ENCODE peak calls at places on chromosomes 7 and 10, in eight cellular contexts. P is Kasumi-1; E is HuH-7.5; S is naive thymus-derived CD8-positive, alpha-beta T cell; G is IMR-90; N is anterior cingulate cortex; Z is non-pigmented ciliary epithelial cell; T is stimulated activated naive CD8-positive, alpha-beta T cell treated with anti-CD3 and anti-CD28 coated beads, Interleukin-15, amount 100 ng/mL, for 72 hours. L is an unnamed sample.

GRCh38 chr7:132466367-132466766 is 109.9 kb downstream of the PLXNA4 start:
- DNase-seq in P (no peak), E (no peak), S (no peak), G (no peak), N (no peak), Z (no peak), T (no peak), L (no peak)

GRCh38 chr10:17805921-17806577 is 3.1 kb upstream of the MRC1 start:
- DNase-seq in P (no peak), E (no peak), S (peak; percentile 5), G (no peak), N (no peak), Z (no peak), T (peak; percentile 28), L (no peak)

GRCh38 chr7:71618281-71618680 is 486.3 kb downstream of the GALNT17 start:
- DNase-seq in P (no peak), E (no peak), S (no peak), G (no peak), N (no peak), Z (no peak), T (no peak), L (no peak)

GRCh38 chr10:79048639-79049550 is 19.9 kb upstream of the ZMIZ1 start:
- DNase-seq in P (no peak), E (no peak), S (no peak), G (no peak), N (no peak), Z (no peak), T (no peak), L (no peak)

GRCh38 chr10:19847321-19847720 is 31.1 kb downstream of the PLXDC2 start:
- DNase-seq in P (no peak), E (no peak), S (no peak), G (peak; percentile 59), N (no peak), Z (peak; percentile 55), T (no peak), L (no peak)

GRCh38 chr7:155765458-155765857 is 46.8 kb downstream of the SHH start:
- DNase-seq in P (no peak), E (no peak), S (no peak), G (no peak), N (no peak), Z (no peak), T (no peak), L (no peak)

GRCh38 chr7:97317575-97317974 is 200.1 kb downstream of the SDHAF3 start:
- DNase-seq in P (no peak), E (no peak), S (no peak), G (no peak), N (no peak), Z (no peak), T (no peak), L (no peak)

GRCh38 chr7:22958742-22959141 is 55.2 kb downstream of the HYCC1 start:
- DNase-seq in P (no peak), E (no peak), S (no peak), G (no peak), N (no peak), Z (no peak), T (no peak), L (no peak)

GRCh38 chr10:117710181-117710798 is 167.7 kb downstream of the EMX2 start:
- DNase-seq in P (no peak), E (no peak), S (no peak), G (no peak), N (no peak), Z (no peak), T (no peak), L (no peak)

GRCh38 chr7:514651-515598 is 4.7 kb downstream of the PDGFA start:
- DNase-seq in P (no peak), E (no peak), S (no peak), G (no peak), N (peak; percentile 46), Z (no peak), T (no peak), L (peak; percentile 65)

GRCh38 chr7:13903997-13904396 is 85.5 kb downstream of the ETV1 start:
- DNase-seq in P (no peak), E (no peak), S (no peak), G (peak; percentile 51), N (no peak), Z (no peak), T (no peak), L (no peak)

GRCh38 chr10:42543840-42544372 is 94.5 kb downstream of the ZNF33B start:
- DNase-seq in P (no peak), E (no peak), S (no peak), G (no peak), N (no peak), Z (no peak), T (no peak), L (no peak)

GRCh38 chr7:68440870-68441269 is 1157.4 kb upstream of the AUTS2 start:
- DNase-seq in P (no peak), E (no peak), S (no peak), G (no peak), N (no peak), Z (no peak), T (no peak), L (no peak)

GRCh38 chr7:28955723-28956607 is 2.2 kb downstream of the TRIL start:
- DNase-seq in P (no peak), E (peak; percentile 79), S (no peak), G (peak; percentile 4), N (peak; percentile 19), Z (no peak), T (peak; percentile 23), L (peak; percentile 89)

GRCh38 chr7:127252380-127252718 is 392 bp downstream of the GRM8 start:
- DNase-seq in P (no peak), E (no peak), S (no peak), G (no peak), N (no peak), Z (no peak), T (peak; percentile 11), L (peak; percentile 19)

GRCh38 chr7:80361948-80362347 is 149.9 kb downstream of the GNAT3 start:
- DNase-seq in P (no peak), E (no peak), S (no peak), G (no peak), N (no peak), Z (no peak), T (no peak), L (no peak)

GRCh38 chr7:132614428-132615076 is 38.3 kb upstream of the PLXNA4 start:
- DNase-seq in P (peak; percentile 85), E (no peak), S (no peak), G (no peak), N (no peak), Z (no peak), T (no peak), L (peak; percentile 40)

GRCh38 chr10:13462551-13462950 is 66.3 kb downstream of the BEND7 start:
- DNase-seq in P (no peak), E (no peak), S (no peak), G (peak; percentile 53), N (no peak), Z (no peak), T (no peak), L (no peak)

GRCh38 chr7:139746652-139747051 is 31.1 kb downstream of the HIPK2 start:
- DNase-seq in P (no peak), E (no peak), S (no peak), G (no peak), N (no peak), Z (no peak), T (no peak), L (no peak)

GRCh38 chr7:131602304-131602993 is 46.0 kb upstream of the PODXL start:
- DNase-seq in P (no peak), E (no peak), S (no peak), G (no peak), N (no peak), Z (no peak), T (no peak), L (peak; percentile 44)

GRCh38 chr10:86836044-86836443 is 79.6 kb downstream of the BMPR1A start:
- DNase-seq in P (no peak), E (no peak), S (no peak), G (no peak), N (no peak), Z (no peak), T (no peak), L (no peak)

GRCh38 chr10:110410329-110411046 is 87.2 kb upstream of the DUSP5 start:
- DNase-seq in P (no peak), E (no peak), S (no peak), G (peak; percentile 98), N (no peak), Z (peak; percentile 93), T (no peak), L (peak; percentile 94)

GRCh38 chr10:132308588-132309451 is 1.1 kb upstream of the STK32C start:
- DNase-seq in P (no peak), E (no peak), S (no peak), G (no peak), N (no peak), Z (no peak), T (no peak), L (no peak)

GRCh38 chr10:86632009-86632800 is 22.1 kb upstream of the OPN4 start:
- DNase-seq in P (no peak), E (peak; percentile 56), S (no peak), G (no peak), N (no peak), Z (no peak), T (no peak), L (no peak)

GRCh38 chr7:128728608-128729007 is 10.6 kb upstream of the CALU start:
- DNase-seq in P (no peak), E (no peak), S (no peak), G (peak; percentile 72), N (no peak), Z (no peak), T (no peak), L (peak; percentile 89)

GRCh38 chr7:81645435-81645834 is 124.4 kb downstream of the HGF start:
- DNase-seq in P (no peak), E (no peak), S (no peak), G (no peak), N (no peak), Z (no peak), T (no peak), L (no peak)

GRCh38 chr7:45975847-45976484 is 54.9 kb upstream of the IGFBP3 start:
- DNase-seq in P (no peak), E (no peak), S (no peak), G (no peak), N (no peak), Z (no peak), T (no peak), L (no peak)

GRCh38 chr7:66967029-66967428 is 28.4 kb downstream of the SBDS start:
- DNase-seq in P (no peak), E (no peak), S (no peak), G (no peak), N (no peak), Z (no peak), T (no peak), L (no peak)

GRCh38 chr7:44398506-44398905 is 73.1 kb upstream of the CAMK2B start:
- DNase-seq in P (no peak), E (no peak), S (no peak), G (no peak), N (peak; percentile 53), Z (no peak), T (no peak), L (no peak)

GRCh38 chr7:86094166-86094669 is 549.5 kb upstream of the GRM3 start:
- DNase-seq in P (no peak), E (no peak), S (no peak), G (no peak), N (no peak), Z (no peak), T (no peak), L (no peak)

GRCh38 chr7:155066417-155066950 is 3.6 kb upstream of the HTR5A start:
- DNase-seq in P (no peak), E (no peak), S (no peak), G (peak; percentile 79), N (no peak), Z (peak; percentile 5), T (no peak), L (peak; percentile 95)

GRCh38 chr7:100191775-100192174 is 14.1 kb downstream of the STAG3 start:
- DNase-seq in P (peak; percentile 22), E (no peak), S (no peak), G (peak; percentile 78), N (no peak), Z (peak; percentile 51), T (no peak), L (no peak)

GRCh38 chr10:124724279-124725027 is 19.7 kb downstream of the FAM53B start:
- DNase-seq in P (no peak), E (no peak), S (no peak), G (no peak), N (peak; percentile 57), Z (no peak), T (no peak), L (no peak)

GRCh38 chr10:126569513-126570447 is 100.7 kb downstream of the C10orf90 start:
- DNase-seq in P (no peak), E (no peak), S (no peak), G (peak; percentile 85), N (no peak), Z (peak; percentile 78), T (no peak), L (peak; percentile 66)

L was measured in Daoy.